ENCODE peak calls at places on chromosomes 16 and 17, in five cellular contexts. M is right lobe of liver, I is fibroblast of lung, B is A549, Y is uterus. W is an unnamed sample.
A peak's percentile ranks its signal among the peaks of the same experiment; 100 is the strongest.

GRCh38 chr16:10920726-10921427 is 21.4 kb downstream of the DEXI start:
- DNase-seq in M (no peak), I (no peak), B (no peak), Y (no peak), W (no peak)

GRCh38 chr17:12727076-12727750 is 61.5 kb downstream of the MYOCD start:
- DNase-seq in M (no peak), I (peak; percentile 43), B (peak; percentile 16), Y (no peak), W (no peak)

GRCh38 chr17:66803474-66803951 is 31.4 kb upstream of the CACNG5 start:
- DNase-seq in M (no peak), I (no peak), B (no peak), Y (no peak), W (no peak)

GRCh38 chr16:990516-991291 is 9.1 kb downstream of the SOX8 start:
- DNase-seq in M (no peak), I (no peak), B (no peak), Y (no peak), W (no peak)

GRCh38 chr17:1592751-1593629 is 30.4 kb upstream of the PITPNA start:
- DNase-seq in M (no peak), I (no peak), B (no peak), Y (no peak), W (no peak)

GRCh38 chr16:12672986-12673385 is 130.7 kb downstream of the CPPED1 start:
- DNase-seq in M (no peak), I (no peak), B (no peak), Y (no peak), W (no peak)

GRCh38 chr16:66517586-66518263 is 32.2 kb downstream of the TK2 start:
- DNase-seq in M (no peak), I (no peak), B (peak; percentile 35), Y (no peak), W (no peak)

GRCh38 chr16:592518-593306 is 2.8 kb downstream of the RAB40C start:
- DNase-seq in M (peak; percentile 86), I (no peak), B (no peak), Y (no peak), W (no peak)

GRCh38 chr16:85641776-85642176 is 28.7 kb downstream of the GSE1 start:
- DNase-seq in M (peak; percentile 96), I (peak; percentile 49), B (peak; percentile 35), Y (no peak), W (peak; percentile 50)

GRCh38 chr17:14427914-14428639 is 127.2 kb downstream of the HS3ST3B1 start:
- DNase-seq in M (no peak), I (no peak), B (no peak), Y (no peak), W (no peak)

GRCh38 chr16:65154321-65154720 is 32.5 kb upstream of the CDH11 start:
- DNase-seq in M (no peak), I (peak; percentile 24), B (no peak), Y (no peak), W (no peak)

GRCh38 chr16:31329671-31330552 is 25.1 kb upstream of the ITGAX start:
- DNase-seq in M (no peak), I (no peak), B (no peak), Y (no peak), W (no peak)

GRCh38 chr17:79974786-79975497 is 60.7 kb downstream of the TBC1D16 start:
- DNase-seq in M (no peak), I (no peak), B (peak; percentile 33), Y (peak; percentile 16), W (no peak)

GRCh38 chr16:77993111-77993571 is 29.2 kb upstream of the CLEC3A start:
- DNase-seq in M (no peak), I (peak; percentile 76), B (no peak), Y (peak; percentile 13), W (no peak)

GRCh38 chr16:4687946-4688673 is 5.3 kb upstream of the NUDT16L1 start:
- DNase-seq in M (peak; percentile 93), I (no peak), B (no peak), Y (no peak), W (no peak)

GRCh38 chr17:79985951-79986391 is 49.7 kb downstream of the TBC1D16 start:
- DNase-seq in M (peak; percentile 31), I (no peak), B (no peak), Y (no peak), W (no peak)

GRCh38 chr17:15414502-15415348 is 52.7 kb downstream of the CDRT4 start:
- DNase-seq in M (no peak), I (no peak), B (no peak), Y (no peak), W (no peak)

GRCh38 chr17:7573324-7574080 is 5.9 kb upstream of the CD68 start:
- DNase-seq in M (peak; percentile 90), I (peak; percentile 88), B (peak; percentile 92), Y (peak; percentile 89), W (peak; percentile 89)
- TF ChIP-seq CTCF in M (no peak), I (no peak), B (no peak), Y (no peak), W (no peak)

GRCh38 chr17:48944519-48945260 is at the start of gene SNF8:
- DNase-seq in M (peak; percentile 92), I (peak; percentile 90), B (peak; percentile 95), Y (peak; percentile 89), W (peak; percentile 84)
- H3K4me3 ChIP-seq in M (peak within 1 kb of the TSS; percentile 85), I (peak within 1 kb of the TSS; percentile 99), B (peak within 1 kb of the TSS; percentile 60), Y (peak within 1 kb of the TSS; percentile 84), W (peak within 1 kb of the TSS; percentile 92)

DNA sequence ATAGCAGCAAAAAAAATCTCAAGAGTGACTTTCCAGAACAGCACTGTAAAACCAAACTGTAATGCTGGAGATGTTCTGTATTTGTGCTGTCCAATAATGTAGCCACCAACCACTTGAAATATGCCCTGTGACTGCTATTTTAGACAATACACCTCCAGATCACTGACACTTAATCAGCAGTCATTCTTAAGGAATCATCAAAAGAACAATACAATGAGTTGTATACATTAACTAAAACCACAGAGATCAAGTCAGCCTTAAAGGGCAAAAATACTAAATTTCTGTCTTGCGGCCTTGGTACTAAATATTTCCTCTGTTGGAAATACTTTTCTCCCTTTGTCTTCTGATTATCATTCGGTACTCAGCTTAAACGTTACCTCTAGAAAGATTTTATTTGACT is 33.6 kb upstream of the ANKFY1 start:
- DNase-seq in M (no peak), I (peak; percentile 51), B (no peak), Y (no peak), W (no peak)
- H3K27ac ChIP-seq in M (no peak overlapping the region), I (no peak overlapping the region), B (no peak overlapping the region), Y (no peak overlapping the region), W (no peak overlapping the region)

GRCh38 chr17:77375526-77375916 is 234.8 kb downstream of the SEC14L1 start:
- DNase-seq in M (no peak), I (no peak), B (no peak), Y (no peak), W (no peak)

GRCh38 chr17:77373298-77374169 is 232.8 kb downstream of the SEC14L1 start:
- DNase-seq in M (peak; percentile 78), I (no peak), B (no peak), Y (peak; percentile 75), W (no peak)

GRCh38 chr17:77372444-77373297 is 231.9 kb downstream of the SEC14L1 start:
- DNase-seq in M (peak; percentile 85), I (peak; percentile 80), B (no peak), Y (peak; percentile 89), W (peak; percentile 83)

GRCh38 chr17:77375108-77375507 is 234.3 kb downstream of the SEC14L1 start:
- DNase-seq in M (no peak), I (no peak), B (no peak), Y (no peak), W (no peak)

DNA sequence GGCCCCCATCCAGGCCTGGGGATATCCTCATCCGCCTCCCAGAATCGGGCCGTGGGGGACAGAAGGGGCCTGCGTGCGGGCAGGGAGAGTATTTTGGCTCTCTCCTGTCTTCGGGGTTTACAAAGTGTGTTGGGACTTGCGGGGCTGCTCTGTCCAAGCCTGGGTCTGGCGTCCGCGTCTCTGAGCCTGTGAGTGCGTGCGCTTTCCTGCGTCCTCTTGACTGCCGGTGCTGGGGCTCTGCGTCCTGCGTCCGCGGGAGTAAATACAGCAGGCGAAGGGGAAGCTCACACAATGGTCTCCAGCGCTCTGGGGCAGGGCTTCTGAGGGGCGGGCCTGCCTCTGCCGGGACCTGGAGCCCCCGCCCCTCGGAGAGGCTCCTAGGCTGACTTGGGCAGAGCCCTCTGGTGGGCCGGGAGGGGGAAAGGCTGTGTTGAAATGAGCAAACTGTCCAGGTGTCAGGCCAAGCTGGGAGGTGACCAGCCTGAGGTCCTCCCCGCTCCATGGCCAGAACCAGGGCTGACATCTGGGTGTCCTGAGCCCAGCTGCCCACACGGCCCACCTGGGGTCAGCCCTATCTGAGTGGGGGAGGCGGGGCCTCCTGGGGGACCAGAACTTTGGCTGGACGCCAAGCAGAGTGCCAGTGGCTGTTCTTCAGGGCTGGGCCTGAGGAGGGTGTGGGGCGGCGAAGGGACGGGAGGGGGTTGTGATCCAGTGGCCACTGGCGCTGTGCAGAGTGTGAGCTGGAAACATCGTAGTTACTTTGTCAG is 233.6 kb downstream of the SEC14L1 start:
- DNase-seq in M (peak; percentile 88), I (peak; percentile 87), B (no peak), Y (peak; percentile 83), W (peak; percentile 88)
- TF ChIP-seq CTCF in M (peak; percentile 15), I (peak; percentile 36), B (no peak), Y (peak; percentile 19), W (peak; percentile 29)

GRCh38 chr17:10633738-10634379 is 23.2 kb downstream of the MYH3 start:
- DNase-seq in M (no peak), I (no peak), B (no peak), Y (no peak), W (no peak)
- H3K4me3 ChIP-seq in M (no peak overlapping the region), I (no peak overlapping the region), B (no peak overlapping the region), Y (no peak overlapping the region), W (no peak overlapping the region)

DNA sequence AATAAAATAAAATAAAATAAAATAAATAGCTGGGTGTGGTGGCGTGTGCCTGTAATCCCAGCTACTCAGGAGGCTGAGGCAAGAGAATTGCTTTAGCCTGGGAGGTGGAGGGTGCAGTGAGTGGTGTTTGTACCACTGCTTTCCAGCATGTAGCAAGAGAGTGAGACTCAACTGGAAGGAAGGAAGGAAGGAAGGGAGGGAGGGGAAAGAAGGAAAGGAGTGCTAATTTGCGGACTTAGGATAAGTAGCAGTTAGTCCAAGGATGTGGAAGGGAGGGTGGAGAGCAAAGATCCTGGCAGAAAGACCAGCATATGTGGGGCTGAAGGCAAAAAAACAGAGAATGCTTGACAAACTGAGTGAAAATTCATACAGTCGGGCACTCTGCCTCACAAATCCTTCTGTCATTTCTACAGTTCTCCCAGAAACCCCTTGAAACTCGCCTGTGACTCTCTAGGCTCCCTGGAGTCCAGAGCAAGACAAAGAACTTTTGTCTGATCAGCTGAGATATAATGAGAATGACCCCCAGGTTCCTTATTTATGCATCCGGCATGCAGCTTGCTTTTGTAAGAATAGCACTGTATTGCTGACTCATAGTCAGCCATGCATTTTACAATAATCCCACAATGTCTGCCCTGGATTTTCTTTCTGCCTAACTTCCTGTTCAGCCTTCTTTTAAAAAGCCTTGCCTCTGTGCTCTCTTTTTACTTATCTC is 31.5 kb downstream of the CDK5RAP3 start:
- DNase-seq in M (no peak), I (peak; percentile 91), B (peak; percentile 56), Y (no peak), W (no peak)
- H3K27ac ChIP-seq in M (no peak overlapping the region), I (peak overlapping the region; percentile 85), B (peak overlapping the region; percentile 84), Y (peak overlapping the region; percentile 24), W (no peak overlapping the region)

W was measured in tibial artery.